ENCODE peak calls at places on chromosome 19, in four cellular contexts. T is K562, V is H1, E is HepG2. A is an unnamed sample.

GRCh38 chr19:39390460-39390758 is 497 bp downstream of the PAF1 start:
- DNase-seq in T (no peak), V (no peak), E (no peak), A (no peak)

GRCh38 chr19:22137791-22138190 is 59.0 kb downstream of the ZNF676 start:
- DNase-seq in T (no peak), V (no peak), E (no peak), A (no peak)

GRCh38 chr19:54453921-54454780 is 5.2 kb downstream of the LENG8 start:
- DNase-seq in T (peak), V (no peak), E (no peak), A (no peak)

GRCh38 chr19:30003862-30004261 is 61.8 kb downstream of the URI1 start:
- DNase-seq in T (no peak), V (no peak), E (no peak), A (no peak)

GRCh38 chr19:52139291-52140076 is at the start of gene ZNF616:
- DNase-seq in T (peak), V (peak), E (peak), A (peak)

GRCh38 chr19:38946229-38947010 is 15.7 kb downstream of the MRPS12 start:
- DNase-seq in T (no peak), V (no peak), E (no peak), A (no peak)

GRCh38 chr19:54388001-54388802 is 23.5 kb upstream of the LAIR1 start:
- DNase-seq in T (no peak), V (no peak), E (no peak), A (no peak)

GRCh38 chr19:39982883-39983282 is 11.9 kb downstream of the PSMC4 start:
- DNase-seq in T (no peak), V (no peak), E (no peak), A (no peak)

GRCh38 chr19:54502518-54503048 is at the start of gene LAIR2:
- DNase-seq in T (no peak), V (no peak), E (no peak), A (no peak)

GRCh38 chr19:3046621-3047306 is 15.5 kb downstream of the TLE5 start:
- DNase-seq in T (peak), V (no peak), E (no peak), A (no peak)

GRCh38 chr19:14463747-14464146 is 11.4 kb downstream of the PTGER1 start:
- DNase-seq in T (no peak), V (no peak), E (no peak), A (no peak)

GRCh38 chr19:39430675-39431593 is 4.8 kb downstream of the RPS16 start:
- DNase-seq in T (peak), V (no peak), E (peak), A (peak)

GRCh38 chr19:14138576-14139265 is 2.3 kb upstream of the ASF1B start:
- DNase-seq in T (no peak), V (no peak), E (no peak), A (no peak)

GRCh38 chr19:35419046-35419445 is 29.0 kb upstream of the FFAR2 start:
- DNase-seq in T (no peak), V (no peak), E (no peak), A (no peak)

GRCh38 chr19:38289955-38290354 is 14.1 kb upstream of the C19orf33 start:
- DNase-seq in T (no peak), V (no peak), E (no peak), A (no peak)

GRCh38 chr19:53520547-53521372 is 17.2 kb upstream of the ZNF331 start:
- DNase-seq in T (peak), V (peak), E (peak), A (peak)

GRCh38 chr19:10105241-10106099 is 692 bp upstream of the PPAN start:
- DNase-seq in T (peak), V (no peak), E (no peak), A (no peak)

GRCh38 chr19:47704656-47705055 is 8.6 kb upstream of the EHD2 start:
- DNase-seq in T (no peak), V (no peak), E (no peak), A (no peak)
- TF ChIP-seq RNF2 in T (no peak), V (no peak), E (no peak), A (no peak)

GRCh38 chr19:41324231-41324702 is 14.3 kb downstream of the CCDC97 start:
- DNase-seq in T (no peak), V (no peak), E (no peak), A (no peak)
- H3K4me2 ChIP-seq in T (peak), V (peak), E (peak), A (peak)

DNA sequence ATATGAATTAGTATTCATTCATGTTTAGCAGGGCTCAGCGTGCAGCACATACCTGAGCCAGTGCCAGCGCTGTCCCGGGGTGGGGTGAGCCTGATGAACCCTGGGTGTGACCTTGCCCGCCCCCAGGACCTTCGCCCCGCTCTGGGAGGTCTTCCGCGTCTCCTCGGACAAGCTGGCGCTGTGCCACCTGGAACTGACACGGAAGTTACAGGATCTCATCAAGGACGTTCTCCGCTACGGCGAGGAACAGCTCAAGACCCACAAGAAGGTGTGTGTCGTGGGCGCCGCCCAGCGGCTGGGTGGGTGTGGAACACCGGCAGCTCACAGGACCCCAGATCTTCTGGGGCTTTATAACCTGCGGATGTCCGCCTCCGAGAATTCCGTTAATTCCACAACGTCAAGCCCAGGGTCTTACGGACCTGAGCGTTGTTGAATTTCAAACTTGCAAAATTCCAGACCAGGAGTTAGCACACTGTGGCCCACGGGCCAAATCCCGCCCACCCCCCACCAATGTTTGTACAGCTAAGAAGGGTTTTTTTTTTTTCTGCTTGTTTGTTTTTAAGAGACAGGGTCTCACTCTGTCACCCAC is 15.4 kb downstream of the FCHO1 start:
- DNase-seq in T (no peak), V (peak), E (peak), A (peak)
- TF ChIP-seq RNF2 in T (no peak), V (no peak), E (no peak), A (no peak)

DNA sequence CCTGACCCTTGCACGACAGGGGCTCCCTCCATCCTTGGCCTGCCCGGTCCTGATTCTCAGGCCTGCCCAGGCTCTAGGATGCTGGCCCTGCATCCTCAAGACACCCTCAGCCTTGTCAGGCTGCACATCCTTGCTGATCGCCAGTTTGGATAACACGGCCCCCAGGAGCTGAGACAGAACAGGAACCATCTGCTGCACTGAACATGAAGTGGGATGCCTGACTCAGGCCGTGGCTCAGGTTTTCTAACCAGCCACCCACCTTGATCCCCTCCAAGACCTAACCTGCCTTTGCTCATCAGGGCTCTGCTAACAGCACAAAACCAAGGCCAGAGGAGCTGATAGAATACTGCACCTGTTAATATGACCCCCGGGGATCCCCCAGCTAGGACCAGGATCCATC is 56.0 kb downstream of the EPS15L1 start:
- DNase-seq in T (no peak), V (no peak), E (no peak), A (no peak)
- H3K4me2 ChIP-seq in T (no peak), V (no peak), E (no peak), A (no peak)

DNA sequence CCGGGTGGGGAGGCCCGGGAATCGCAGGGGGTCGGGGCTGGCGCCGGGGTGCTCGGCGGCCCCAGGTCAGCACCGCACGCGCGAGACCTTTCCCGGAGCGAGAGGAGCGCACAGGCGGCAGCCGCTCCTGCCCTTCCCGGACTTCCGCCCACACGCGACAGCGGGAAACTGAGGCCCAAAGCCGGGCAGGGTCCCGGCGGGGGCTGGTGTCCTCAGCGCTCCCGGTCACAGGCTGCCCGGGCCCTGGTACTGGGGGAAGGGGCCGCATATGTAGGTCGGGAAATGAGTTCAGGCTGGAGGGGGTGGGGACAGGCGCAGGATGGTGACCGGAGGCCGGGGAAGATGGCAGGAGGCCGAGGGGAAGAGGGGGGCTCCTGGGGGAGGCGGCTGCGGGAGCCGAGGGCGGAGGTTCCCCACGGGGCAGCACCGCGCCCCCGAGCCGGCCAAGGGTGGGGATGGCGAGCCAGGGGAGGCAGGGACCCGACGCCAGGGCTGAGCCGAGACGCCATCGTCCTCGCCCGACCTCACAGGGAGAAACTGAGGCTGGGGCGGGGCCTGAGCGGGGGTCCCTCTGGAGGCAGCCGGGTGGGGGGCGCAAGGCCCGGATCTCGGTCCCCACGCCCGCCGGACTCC is 662 bp downstream of the CBARP start:
- DNase-seq in T (peak), V (no peak), E (no peak), A (no peak)
- TF ChIP-seq RNF2 in T (no peak), V (no peak), E (no peak), A (no peak)

GRCh38 chr19:11377756-11378155 is 3.3 kb downstream of the SWSAP1 start:
- DNase-seq in T (no peak), V (no peak), E (no peak), A (no peak)
- H3K4me2 ChIP-seq in T (no peak), V (no peak), E (no peak), A (peak)